ENCODE peak calls at places on chromosome 16, in seven cellular contexts. S is GM12878, R is H1, V is SK-N-SH, N is HepG2, W is HCT116, H is K562. O is an unnamed sample.

GRCh38 chr16:46775214-46775613 is 27.1 kb upstream of the MYLK3 start:
- DNase-seq in S (no peak), R (no peak), V (no peak), N (no peak), W (no peak), H (no peak), O (no peak)

GRCh38 chr16:296806-297510 is 14.0 kb downstream of the PDIA2 start:
- DNase-seq in S (no peak), R (no peak), V (no peak), N (no peak), W (no peak), H (no peak), O (no peak)

GRCh38 chr16:69273009-69273408 is 38.1 kb upstream of the VPS4A start:
- DNase-seq in S (no peak), R (no peak), V (no peak), N (no peak), W (no peak), H (no peak), O (no peak)

GRCh38 chr16:82995927-82996441 is 369.2 kb downstream of the CDH13 start:
- DNase-seq in S (no peak), R (no peak), V (no peak), N (no peak), W (no peak), H (no peak), O (no peak)

GRCh38 chr16:67386861-67387455 is 6.3 kb downstream of the TPPP3 start:
- DNase-seq in S (no peak), R (no peak), V (no peak), N (no peak), W (no peak), H (no peak), O (no peak)

GRCh38 chr16:4339909-4340308 is 11.2 kb downstream of the PAM16 start:
- DNase-seq in S (no peak), R (no peak), V (peak; percentile 88), N (no peak), W (no peak), H (no peak), O (no peak)

GRCh38 chr16:17475104-17475503 is 4.3 kb upstream of the XYLT1 start:
- DNase-seq in S (no peak), R (no peak), V (no peak), N (no peak), W (no peak), H (no peak), O (no peak)

GRCh38 chr16:71637398-71637797 is 11.4 kb downstream of the MARVELD3 start:
- DNase-seq in S (no peak), R (no peak), V (no peak), N (no peak), W (no peak), H (no peak), O (no peak)

GRCh38 chr16:84617631-84618427 is at the start of gene COTL1:
- DNase-seq in S (no peak), R (peak; percentile 79), V (peak; percentile 97), N (peak; percentile 87), W (peak; percentile 96), H (peak; percentile 99), O (peak; percentile 97)

GRCh38 chr16:30927789-30928378 is 4.5 kb downstream of the FBXL19 start:
- DNase-seq in S (peak; percentile 35), R (peak; percentile 85), V (peak; percentile 95), N (peak; percentile 61), W (peak; percentile 61), H (peak; percentile 81), O (peak; percentile 83)

GRCh38 chr16:35188288-35189155 is 1729.1 kb downstream of the TP53TG3F start:
- DNase-seq in S (no peak), R (no peak), V (peak; percentile 63), N (peak; percentile 12), W (no peak), H (peak; percentile 12), O (no peak)

GRCh38 chr16:51757124-51757470 is 606.0 kb upstream of the SALL1 start:
- DNase-seq in S (no peak), R (no peak), V (no peak), N (no peak), W (no peak), H (no peak), O (no peak)

GRCh38 chr16:66515543-66516171 is 34.3 kb downstream of the TK2 start:
- DNase-seq in S (no peak), R (peak; percentile 13), V (no peak), N (no peak), W (no peak), H (peak; percentile 56), O (no peak)

GRCh38 chr16:55426865-55427484 is 52.0 kb upstream of the MMP2 start:
- DNase-seq in S (no peak), R (no peak), V (no peak), N (no peak), W (no peak), H (no peak), O (no peak)

GRCh38 chr16:83813818-83814653 is 6.3 kb downstream of the HSBP1 start:
- DNase-seq in S (no peak), R (no peak), V (no peak), N (peak; percentile 73), W (no peak), H (no peak), O (no peak)

GRCh38 chr16:4979736-4980660 is 21.9 kb downstream of the SEC14L5 start:
- DNase-seq in S (no peak), R (no peak), V (no peak), N (no peak), W (no peak), H (peak; percentile 74), O (no peak)

GRCh38 chr16:964696-965395 is 5.9 kb downstream of the LMF1 start:
- DNase-seq in S (no peak), R (no peak), V (no peak), N (no peak), W (no peak), H (no peak), O (peak; percentile 72)

GRCh38 chr16:25546781-25547180 is 145.0 kb upstream of the HS3ST4 start:
- DNase-seq in S (no peak), R (no peak), V (no peak), N (peak; percentile 23), W (no peak), H (no peak), O (no peak)

GRCh38 chr16:10741844-10742243 is 1.8 kb upstream of the NUBP1 start:
- DNase-seq in S (no peak), R (no peak), V (peak; percentile 76), N (no peak), W (no peak), H (peak; percentile 27), O (no peak)

GRCh38 chr16:23651943-23652468 is 10.7 kb downstream of the DCTN5 start:
- DNase-seq in S (no peak), R (no peak), V (no peak), N (no peak), W (no peak), H (no peak), O (no peak)

DNA sequence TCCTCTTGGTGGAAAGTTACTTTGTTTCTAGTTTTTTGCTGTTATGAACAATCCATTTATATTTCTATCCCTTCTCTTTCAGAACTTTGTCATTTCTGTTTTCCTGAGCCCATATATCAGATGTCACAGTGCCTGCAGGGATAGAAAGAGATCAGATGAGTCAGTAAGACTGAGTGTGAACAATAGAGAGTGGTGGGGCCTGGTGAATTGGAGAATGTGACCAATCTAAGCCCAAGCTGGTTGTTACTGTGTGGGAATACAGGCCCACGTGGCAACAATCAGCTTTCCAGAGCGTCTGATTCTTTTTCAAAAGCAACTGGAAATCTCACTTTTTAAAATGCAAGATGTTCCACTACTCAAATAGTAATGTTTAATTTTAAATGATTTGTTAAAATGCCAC is 9.4 kb downstream of the DCTN5 start:
- DNase-seq in S (no peak), R (no peak), V (no peak), N (no peak), W (no peak), H (no peak), O (no peak)
- TF ChIP-seq JUND in S (no peak), R (no peak), V (no peak), N (no peak), W (no peak), H (no peak), O (no peak)

GRCh38 chr16:81547194-81547918 is 102.7 kb downstream of the CMIP start:
- DNase-seq in S (no peak), R (no peak), V (no peak), N (no peak), W (no peak), H (no peak), O (no peak)
- TF ChIP-seq JUND in S (no peak), R (no peak), V (no peak), N (no peak), W (no peak), H (no peak), O (no peak)

DNA sequence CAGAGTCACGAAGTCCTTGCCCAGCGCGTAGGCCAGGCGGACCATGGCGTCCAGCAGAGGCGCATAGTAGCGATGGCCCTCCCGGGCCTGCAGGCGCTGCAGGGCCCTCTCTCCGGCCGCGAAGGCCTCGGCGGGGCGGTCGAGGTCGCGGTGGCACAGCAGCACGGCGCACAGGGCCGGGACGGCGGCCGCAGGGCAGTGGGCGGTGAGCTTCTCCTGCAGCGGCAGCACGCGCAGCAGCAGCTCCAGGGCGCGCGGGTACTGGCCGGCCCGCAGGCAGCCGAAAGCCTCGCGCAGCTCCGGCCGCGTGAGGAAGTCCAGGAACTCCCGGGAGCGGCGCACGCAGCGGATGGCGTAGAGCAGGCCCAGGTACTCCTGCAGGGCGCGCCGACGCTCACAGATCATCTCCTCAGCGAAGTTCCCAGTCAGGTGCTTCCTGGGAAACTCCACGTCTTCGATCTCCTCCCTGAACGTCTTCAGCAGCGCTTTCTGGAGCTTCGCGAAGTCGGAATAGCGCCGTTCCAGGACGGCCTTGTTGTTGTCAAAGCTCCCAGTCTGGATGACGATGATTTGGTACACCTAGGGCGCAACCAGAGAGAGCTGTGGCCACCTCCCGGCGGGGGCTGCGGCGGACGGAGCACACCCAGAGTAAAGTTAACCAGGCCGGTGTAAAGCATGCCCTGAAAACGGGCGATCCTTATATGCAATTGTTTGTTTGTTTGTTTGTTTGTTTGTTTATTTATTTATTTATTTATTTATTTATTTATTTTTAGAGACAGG is 7.4 kb downstream of the SNX20 start:
- DNase-seq in S (no peak), R (no peak), V (no peak), N (no peak), W (no peak), H (no peak), O (no peak)
- TF ChIP-seq JUND in S (no peak), R (no peak), V (no peak), N (no peak), W (no peak), H (no peak), O (no peak)

DNA sequence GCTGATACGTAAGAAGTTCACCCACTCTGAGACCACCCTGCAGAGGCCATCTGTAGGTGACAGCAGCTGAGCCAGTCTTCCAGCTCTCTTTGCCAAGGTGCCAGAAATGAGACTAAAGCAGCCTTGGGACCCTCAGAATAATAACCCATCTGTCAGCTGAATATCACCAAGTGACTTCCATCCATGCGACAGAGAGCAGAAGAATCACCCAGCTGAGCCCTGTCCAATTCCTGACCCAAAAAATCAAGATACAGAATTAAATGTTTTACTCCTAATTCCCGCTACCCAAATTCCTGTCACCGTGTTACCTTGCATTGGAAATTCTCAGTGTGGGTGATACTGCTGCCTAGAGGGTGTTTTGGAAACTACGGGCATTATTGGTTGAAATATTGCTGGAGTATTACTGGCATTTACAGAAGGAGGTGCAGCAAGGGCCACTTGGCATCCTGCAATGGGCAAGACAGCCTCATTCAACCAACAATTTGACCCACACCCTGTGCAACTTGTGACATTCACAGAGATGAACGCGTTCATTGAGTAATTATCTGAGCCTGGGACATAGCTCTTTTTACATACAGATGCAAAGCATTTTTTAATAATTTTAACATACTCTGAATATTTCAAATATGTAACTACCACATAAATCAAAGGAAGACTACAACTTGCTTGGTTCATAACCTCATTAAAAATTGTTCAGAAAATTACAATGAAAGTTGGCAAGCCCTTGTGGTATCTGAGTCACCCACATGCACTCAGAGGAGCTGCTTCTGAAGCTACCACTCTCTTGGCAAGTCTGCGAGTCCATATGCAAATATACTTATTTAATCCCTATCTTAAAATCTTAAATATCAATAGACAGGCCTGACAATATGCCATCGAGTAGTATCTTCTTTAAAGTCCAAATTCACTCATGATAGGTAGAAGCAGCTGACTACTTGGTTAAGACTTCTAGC is 126.6 kb downstream of the C16orf95 start:
- DNase-seq in S (no peak), R (no peak), V (no peak), N (no peak), W (peak; percentile 10), H (no peak), O (peak; percentile 47)
- TF ChIP-seq JUND in S (no peak), R (no peak), V (no peak), N (no peak), W (no peak), H (no peak), O (no peak)

O was measured in T47D.